ENCODE peak calls at places on chromosomes 1 and 21, in five cellular contexts. One of them, this sample, is unnamed.

GRCh38 chr1:225653463-225654276 is 747 bp upstream of the ENAH start:
- DNase-seq in PC-9: peak; percentile 68
- DNase-seq in coronary artery: peak; percentile 92
- DNase-seq in transverse colon: peak; percentile 72
- DNase-seq in omental fat pad: peak; percentile 62
- DNase-seq in this sample: peak; percentile 78

GRCh38 chr1:211378844-211379243 is 52.2 kb downstream of the TRAF5 start:
- DNase-seq in coronary artery: no peak
- DNase-seq in omental fat pad: no peak
- DNase-seq in transverse colon: no peak
- DNase-seq in PC-9: no peak
- DNase-seq in this sample: no peak

GRCh38 chr1:205936846-205937707 is 6.2 kb downstream of the SLC26A9 start:
- DNase-seq in PC-9: peak; percentile 29
- DNase-seq in transverse colon: no peak
- DNase-seq in coronary artery: no peak
- DNase-seq in omental fat pad: no peak
- DNase-seq in this sample: no peak

GRCh38 chr1:160120797-160121196 is 5.2 kb downstream of the ATP1A2 start:
- DNase-seq in omental fat pad: no peak
- DNase-seq in coronary artery: no peak
- DNase-seq in transverse colon: no peak
- DNase-seq in PC-9: no peak
- DNase-seq in this sample: no peak

GRCh38 chr1:153570874-153571273 is 5.2 kb upstream of the S100A2 start:
- DNase-seq in PC-9: no peak
- DNase-seq in coronary artery: no peak
- DNase-seq in omental fat pad: no peak
- DNase-seq in transverse colon: no peak
- DNase-seq in this sample: no peak

GRCh38 chr1:9861371-9861770 is 37.6 kb upstream of the CLSTN1 start:
- DNase-seq in PC-9: no peak
- DNase-seq in coronary artery: no peak
- DNase-seq in omental fat pad: no peak
- DNase-seq in transverse colon: no peak
- DNase-seq in this sample: no peak

GRCh38 chr21:34112316-34113033 is 39.1 kb downstream of the MRPS6 start:
- DNase-seq in coronary artery: no peak
- DNase-seq in transverse colon: no peak
- DNase-seq in omental fat pad: no peak
- DNase-seq in PC-9: no peak
- DNase-seq in this sample: no peak

GRCh38 chr1:179728266-179728665 is 14.8 kb upstream of the FAM163A start:
- DNase-seq in transverse colon: no peak
- DNase-seq in coronary artery: no peak
- DNase-seq in PC-9: no peak
- DNase-seq in omental fat pad: no peak
- DNase-seq in this sample: no peak

GRCh38 chr1:245074232-245074747 is 80.5 kb upstream of the KIF26B start:
- DNase-seq in omental fat pad: no peak
- DNase-seq in PC-9: no peak
- DNase-seq in coronary artery: no peak
- DNase-seq in transverse colon: no peak
- DNase-seq in this sample: no peak

GRCh38 chr1:183774938-183775337 is 30.0 kb upstream of the RGL1 start:
- DNase-seq in coronary artery: no peak
- DNase-seq in PC-9: no peak
- DNase-seq in omental fat pad: no peak
- DNase-seq in transverse colon: no peak
- DNase-seq in this sample: no peak

GRCh38 chr1:58652351-58653184 is 47.3 kb downstream of the MYSM1 start:
- DNase-seq in omental fat pad: peak; percentile 24
- DNase-seq in coronary artery: no peak
- DNase-seq in transverse colon: peak; percentile 48
- DNase-seq in PC-9: peak; percentile 62
- DNase-seq in this sample: no peak

GRCh38 chr21:41571938-41572510 is 64.1 kb upstream of the TMPRSS2 start:
- DNase-seq in coronary artery: no peak
- DNase-seq in PC-9: no peak
- DNase-seq in transverse colon: no peak
- DNase-seq in omental fat pad: no peak
- DNase-seq in this sample: no peak

GRCh38 chr1:89603651-89604413 is 29.1 kb upstream of the LRRC8C start:
- DNase-seq in PC-9: no peak
- DNase-seq in coronary artery: no peak
- DNase-seq in transverse colon: no peak
- DNase-seq in omental fat pad: no peak
- DNase-seq in this sample: no peak

GRCh38 chr21:44021064-44021463 is 9.0 kb downstream of the TRAPPC10 start:
- DNase-seq in omental fat pad: no peak
- DNase-seq in PC-9: no peak
- DNase-seq in coronary artery: no peak
- DNase-seq in transverse colon: no peak
- DNase-seq in this sample: no peak

GRCh38 chr1:153510984-153511410 is 24.8 kb downstream of the S100A6 start:
- DNase-seq in coronary artery: no peak
- DNase-seq in PC-9: peak; percentile 82
- DNase-seq in transverse colon: peak; percentile 89
- DNase-seq in omental fat pad: peak; percentile 75
- DNase-seq in this sample: peak; percentile 89

GRCh38 chr1:228463559-228464455 is 23.4 kb upstream of the RNF187 start:
- DNase-seq in omental fat pad: no peak
- DNase-seq in coronary artery: no peak
- DNase-seq in transverse colon: peak; percentile 39
- DNase-seq in PC-9: peak; percentile 48
- DNase-seq in this sample: no peak

GRCh38 chr1:184785529-184785928 is 30.9 kb upstream of the EDEM3 start:
- DNase-seq in coronary artery: no peak
- DNase-seq in PC-9: no peak
- DNase-seq in omental fat pad: no peak
- DNase-seq in transverse colon: no peak
- DNase-seq in this sample: no peak

GRCh38 chr1:147072371-147073061 is 99.8 kb downstream of the PRKAB2 start:
- DNase-seq in coronary artery: no peak
- DNase-seq in omental fat pad: no peak
- DNase-seq in PC-9: no peak
- DNase-seq in transverse colon: no peak
- DNase-seq in this sample: no peak

GRCh38 chr1:101150676-101151075 is 86.1 kb upstream of the S1PR1 start:
- DNase-seq in coronary artery: no peak
- DNase-seq in omental fat pad: no peak
- DNase-seq in transverse colon: no peak
- DNase-seq in PC-9: peak; percentile 22
- DNase-seq in this sample: no peak

GRCh38 chr21:42939581-42940413 is 14.4 kb upstream of the ERVH48-1 start:
- DNase-seq in omental fat pad: peak; percentile 39
- DNase-seq in PC-9: peak; percentile 51
- DNase-seq in coronary artery: peak; percentile 88
- DNase-seq in transverse colon: peak; percentile 73
- DNase-seq in this sample: no peak

GRCh38 chr1:231584117-231584516 is 42.5 kb upstream of the DISC1 start:
- DNase-seq in coronary artery: no peak
- DNase-seq in PC-9: no peak
- DNase-seq in omental fat pad: no peak
- DNase-seq in transverse colon: no peak
- DNase-seq in this sample: no peak

GRCh38 chr1:110412576-110412975 is 5.1 kb upstream of the LAMTOR5 start:
- DNase-seq in omental fat pad: peak; percentile 39
- DNase-seq in PC-9: peak; percentile 60
- DNase-seq in coronary artery: no peak
- DNase-seq in transverse colon: peak; percentile 67
- DNase-seq in this sample: no peak

GRCh38 chr1:53140451-53140850 is 2.0 kb downstream of the SLC1A7 start:
- DNase-seq in coronary artery: peak; percentile 41
- DNase-seq in omental fat pad: no peak
- DNase-seq in PC-9: no peak
- DNase-seq in transverse colon: no peak
- DNase-seq in this sample: no peak

GRCh38 chr1:205456868-205457724 is 1.3 kb upstream of the BLACAT1 start:
- DNase-seq in coronary artery: no peak
- DNase-seq in omental fat pad: no peak
- DNase-seq in PC-9: no peak
- DNase-seq in transverse colon: no peak
- DNase-seq in this sample: no peak

GRCh38 chr1:92858564-92859399 is 26.9 kb downstream of the RPL5 start:
- DNase-seq in coronary artery: no peak
- DNase-seq in omental fat pad: no peak
- DNase-seq in transverse colon: peak; percentile 59
- DNase-seq in PC-9: peak; percentile 45
- DNase-seq in this sample: no peak

DNA sequence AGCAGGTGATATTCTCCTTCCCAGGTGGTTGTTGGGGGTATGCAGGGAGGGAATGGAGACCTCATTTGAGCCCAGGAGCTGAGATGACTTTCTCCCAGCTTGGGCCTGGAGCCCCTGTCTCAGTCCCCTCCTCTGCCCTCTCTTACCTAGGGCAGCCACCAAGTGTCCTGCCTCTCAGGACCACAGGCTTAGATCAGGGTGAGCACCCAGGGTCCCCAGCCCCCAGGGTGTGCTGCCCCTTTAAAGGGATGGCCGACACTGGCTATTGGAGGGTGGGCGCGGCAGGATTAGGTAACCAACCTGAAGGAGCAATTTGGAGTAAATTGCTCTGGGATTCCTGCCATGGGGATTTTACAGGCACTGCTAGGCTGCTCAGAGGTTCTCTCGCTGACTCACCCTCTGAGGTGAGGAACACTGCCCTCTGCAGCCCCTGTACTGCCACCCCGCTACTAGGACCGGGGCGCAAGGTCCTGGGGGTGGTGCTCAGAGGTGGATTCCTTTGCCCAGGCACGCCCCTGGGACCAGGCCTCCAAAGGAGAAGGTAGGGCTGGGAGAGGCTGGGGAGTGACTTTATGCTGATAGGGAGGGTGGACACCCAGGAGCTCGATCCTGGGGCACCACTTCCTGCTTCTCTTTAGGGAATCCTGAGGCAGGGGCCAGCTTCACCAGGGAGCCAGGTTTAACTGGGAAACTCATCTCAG is 1.5 kb downstream of the RPS6KA1 start:
- DNase-seq in PC-9: peak; percentile 96
- DNase-seq in transverse colon: peak; percentile 94
- DNase-seq in coronary artery: no peak
- DNase-seq in omental fat pad: no peak
- DNase-seq in this sample: no peak
- TF ChIP-seq CTCF in PC-9: peak; percentile 48
- TF ChIP-seq CTCF in transverse colon: peak; percentile 16
- TF ChIP-seq CTCF in coronary artery: no peak
- TF ChIP-seq CTCF in omental fat pad: no peak
- TF ChIP-seq CTCF in this sample: no peak

GRCh38 chr1:116360435-116361173 is 12.4 kb upstream of the ATP1A1 start:
- DNase-seq in coronary artery: no peak
- DNase-seq in omental fat pad: no peak
- DNase-seq in PC-9: no peak
- DNase-seq in transverse colon: no peak
- DNase-seq in this sample: no peak
- TF ChIP-seq CTCF in coronary artery: no peak
- TF ChIP-seq CTCF in omental fat pad: no peak
- TF ChIP-seq CTCF in PC-9: peak; percentile 65
- TF ChIP-seq CTCF in transverse colon: peak; percentile 30
- TF ChIP-seq CTCF in this sample: peak; percentile 44

GRCh38 chr1:62113505-62113904 is 81.1 kb upstream of the L1TD1 start:
- DNase-seq in transverse colon: no peak
- DNase-seq in omental fat pad: no peak
- DNase-seq in coronary artery: no peak
- DNase-seq in PC-9: no peak
- DNase-seq in this sample: no peak

GRCh38 chr1:62110198-62110817 is 84.3 kb upstream of the L1TD1 start:
- DNase-seq in PC-9: no peak
- DNase-seq in transverse colon: no peak
- DNase-seq in coronary artery: no peak
- DNase-seq in omental fat pad: no peak
- DNase-seq in this sample: no peak

GRCh38 chr1:62107923-62108322 is 86.7 kb upstream of the L1TD1 start:
- DNase-seq in coronary artery: no peak
- DNase-seq in transverse colon: no peak
- DNase-seq in omental fat pad: no peak
- DNase-seq in PC-9: no peak
- DNase-seq in this sample: no peak

GRCh38 chr1:62109124-62109523 is 85.5 kb upstream of the L1TD1 start:
- DNase-seq in coronary artery: no peak
- DNase-seq in transverse colon: no peak
- DNase-seq in PC-9: no peak
- DNase-seq in omental fat pad: no peak
- DNase-seq in this sample: no peak

DNA sequence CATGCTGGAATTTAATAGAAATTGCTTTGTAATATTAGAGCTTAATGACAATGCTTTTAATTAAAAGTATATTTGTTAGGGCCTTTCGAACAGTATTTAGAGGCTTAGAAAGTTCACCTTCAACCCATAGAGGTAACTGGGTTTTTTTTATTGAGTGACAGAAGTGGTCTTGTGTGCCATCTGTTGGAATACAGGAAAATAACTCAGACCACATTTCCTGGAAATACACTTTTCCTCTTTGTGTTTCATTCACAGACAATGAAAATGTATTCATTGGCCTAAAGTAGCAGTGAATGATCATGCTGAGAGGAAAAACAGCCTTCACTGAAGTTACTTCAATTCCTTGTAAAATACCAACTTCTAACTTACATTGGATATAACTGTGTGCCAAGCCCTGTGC is 83.6 kb upstream of the L1TD1 start:
- DNase-seq in transverse colon: no peak
- DNase-seq in omental fat pad: no peak
- DNase-seq in coronary artery: no peak
- DNase-seq in PC-9: no peak
- DNase-seq in this sample: no peak
- TF ChIP-seq CTCF in transverse colon: no peak
- TF ChIP-seq CTCF in omental fat pad: no peak
- TF ChIP-seq CTCF in coronary artery: no peak
- TF ChIP-seq CTCF in PC-9: no peak
- TF ChIP-seq CTCF in this sample: peak; percentile 15

GRCh38 chr1:217535601-217536377 is 95.1 kb downstream of the GPATCH2 start:
- DNase-seq in coronary artery: no peak
- DNase-seq in transverse colon: no peak
- DNase-seq in omental fat pad: no peak
- DNase-seq in PC-9: no peak
- DNase-seq in this sample: no peak

GRCh38 chr1:217539510-217539909 is 91.4 kb downstream of the GPATCH2 start:
- DNase-seq in coronary artery: no peak
- DNase-seq in PC-9: no peak
- DNase-seq in omental fat pad: no peak
- DNase-seq in transverse colon: no peak
- DNase-seq in this sample: no peak

GRCh38 chr1:217542136-217542777 is 88.6 kb downstream of the GPATCH2 start:
- DNase-seq in PC-9: no peak
- DNase-seq in transverse colon: no peak
- DNase-seq in omental fat pad: no peak
- DNase-seq in coronary artery: no peak
- DNase-seq in this sample: no peak

GRCh38 chr1:217542837-217543236 is 88.1 kb downstream of the GPATCH2 start:
- DNase-seq in omental fat pad: no peak
- DNase-seq in coronary artery: no peak
- DNase-seq in PC-9: no peak
- DNase-seq in transverse colon: no peak
- DNase-seq in this sample: no peak

DNA sequence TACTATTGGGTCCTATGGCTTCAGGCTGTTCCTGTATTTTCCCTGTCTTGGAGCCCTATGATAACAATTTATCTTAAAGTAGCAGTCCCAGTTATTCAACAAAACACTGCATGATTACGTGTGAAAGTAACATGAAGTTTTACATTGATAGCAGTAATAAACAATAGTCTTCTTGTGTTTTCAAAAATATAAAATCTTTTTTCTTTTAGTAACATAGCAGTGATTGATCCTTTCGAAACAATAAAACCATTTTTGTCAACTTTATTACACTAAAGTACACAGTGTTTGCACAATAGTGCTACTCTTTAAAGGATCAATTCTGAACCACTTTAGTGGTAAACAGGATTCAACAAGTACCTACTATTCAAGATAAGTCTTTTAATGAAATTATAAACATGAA is 90.6 kb downstream of the GPATCH2 start:
- DNase-seq in PC-9: no peak
- DNase-seq in omental fat pad: no peak
- DNase-seq in coronary artery: no peak
- DNase-seq in transverse colon: no peak
- DNase-seq in this sample: no peak
- TF ChIP-seq CTCF in PC-9: no peak
- TF ChIP-seq CTCF in omental fat pad: no peak
- TF ChIP-seq CTCF in coronary artery: no peak
- TF ChIP-seq CTCF in transverse colon: no peak
- TF ChIP-seq CTCF in this sample: no peak